ENCODE peak calls at places on chromosomes 7 and 10, in four cellular contexts. Z is stimulated activated CD8-positive, alpha-beta memory T cell treated with anti-CD3 and anti-CD28 coated beads, Interleukin-15, amount 100 ng/mL, for 1 hour; Y is stimulated activated CD4-positive, alpha-beta T cell treated with anti-CD3 and anti-CD28 coated beads, Interleukin-4, amount 100 ng/mL, for 48 hours; B is endothelial cell. X is an unnamed sample.

GRCh38 chr7:49848211-49848841 is 74.9 kb downstream of the VWC2 start:
- DNase-seq in Z (no peak), B (no peak), Y (no peak), X (no peak)

GRCh38 chr10:33817647-33818046 is 483.2 kb upstream of the NRP1 start:
- DNase-seq in B (no peak), Z (no peak), Y (no peak), X (no peak)

GRCh38 chr7:1187127-1187526 is 27.1 kb upstream of the ZFAND2A start:
- DNase-seq in B (no peak), Z (no peak), Y (no peak), X (no peak)

GRCh38 chr7:158676171-158676840 is 28.3 kb downstream of the NCAPG2 start:
- DNase-seq in B (no peak), Y (no peak), Z (no peak), X (no peak)

GRCh38 chr7:19851504-19851903 is 78.1 kb upstream of the TMEM196 start:
- DNase-seq in Z (no peak), B (no peak), Y (no peak), X (no peak)

GRCh38 chr10:118967160-118967559 is 62.4 kb upstream of the NANOS1 start:
- DNase-seq in Y (no peak), B (no peak), Z (no peak), X (no peak)

GRCh38 chr10:44046605-44047004 is 338.3 kb downstream of the CXCL12 start:
- DNase-seq in Y (no peak), B (no peak), Z (no peak), X (no peak)

GRCh38 chr7:50377356-50377755 is 72.8 kb downstream of the FIGNL1 start:
- DNase-seq in Z (no peak), Y (no peak), B (no peak), X (no peak)

GRCh38 chr10:49651917-49652316 is 27.5 kb upstream of the C10orf53 start:
- DNase-seq in B (no peak), Z (no peak), Y (no peak), X (no peak)

GRCh38 chr7:150835702-150836280 is 16.5 kb upstream of the AOC1 start:
- DNase-seq in Y (no peak), Z (no peak), B (no peak), X (no peak)

GRCh38 chr10:77866598-77866997 is 60.0 kb downstream of the DLG5 start:
- DNase-seq in B (no peak), Z (no peak), Y (no peak), X (no peak)

GRCh38 chr7:140542226-140542625 is 62.9 kb upstream of the MKRN1 start:
- DNase-seq in Z (no peak), B (no peak), Y (no peak), X (no peak)